ENCODE peak calls at places on chromosomes 16 and 17, in eight cellular contexts. J is EL; D is germinal center; N is ecto neural progenitor cell; B is ELR; W is activated naive CD4-positive, alpha-beta T cell treated with anti-CD3 and anti-CD28 coated beads, Interleukin-2, amount 50 U/mL, for 16 hours; V is fibroblast of the conjunctiva; E is activated CD8-positive, alpha-beta T cell treated with anti-CD3 and anti-CD28 coated beads, Interleukin-2, amount 10 ng/mL, durations not matched to agents 7 days and 5 days. L is an unnamed sample.

GRCh38 chr16:57878586-57878985 is 76.3 kb upstream of the KIFC3 start:
- DNase-seq in N (no peak), B (no peak), J (no peak), V (no peak), W (no peak), D (no peak), E (no peak), L (no peak)

GRCh38 chr17:9021985-9022552 is 759 bp downstream of the NTN1 start:
- DNase-seq in E (no peak), B (peak), J (peak), W (peak), N (peak), D (peak), V (no peak), L (peak)

GRCh38 chr16:84508502-84508901 is 4.0 kb upstream of the MEAK7 start:
- DNase-seq in E (peak), V (no peak), B (no peak), N (no peak), J (no peak), D (no peak), W (no peak), L (no peak)

GRCh38 chr16:66872524-66872923 is 7.8 kb upstream of the PDP2 start:
- DNase-seq in E (no peak), J (no peak), B (no peak), N (no peak), W (no peak), V (no peak), D (no peak), L (no peak)

GRCh38 chr16:73565263-73565662 is 517.3 kb upstream of the ZFHX3 start:
- DNase-seq in V (no peak), E (no peak), D (no peak), B (peak), N (no peak), W (no peak), J (peak), L (no peak)

GRCh38 chr17:17685775-17686291 is 4.6 kb downstream of the RAI1 start:
- DNase-seq in W (no peak), V (no peak), B (peak), J (peak), E (no peak), D (no peak), N (no peak), L (no peak)

GRCh38 chr16:56985288-56985961 is 3.9 kb upstream of the NLRC5 start:
- DNase-seq in B (peak), N (no peak), E (no peak), V (peak), D (no peak), J (peak), W (no peak), L (no peak)

GRCh38 chr17:42675984-42676423 is 790 bp downstream of the PLEKHH3 start:
- DNase-seq in N (peak), V (no peak), D (no peak), J (peak), B (peak), W (no peak), E (no peak), L (peak)

GRCh38 chr17:51000835-51001638 is 119.6 kb downstream of the SPAG9 start:
- DNase-seq in V (peak), B (peak), D (peak), J (peak), N (no peak), E (peak), W (no peak), L (no peak)

GRCh38 chr16:54072237-54072636 is 214.3 kb downstream of the IRX3 start:
- DNase-seq in B (no peak), D (no peak), W (no peak), E (no peak), J (no peak), V (no peak), N (no peak), L (no peak)

GRCh38 chr17:75270218-75270965 is 639 bp downstream of the MIF4GD start:
- DNase-seq in J (peak), N (peak), V (no peak), D (peak), E (peak), B (peak), W (peak), L (peak)

GRCh38 chr16:10519929-10520868 is 60.2 kb downstream of the EMP2 start:
- DNase-seq in V (no peak), J (no peak), N (no peak), W (no peak), E (no peak), D (no peak), B (no peak), L (no peak)

GRCh38 chr16:51151435-51151950 is 423 bp upstream of the SALL1 start:
- DNase-seq in E (no peak), V (peak), N (peak), D (no peak), B (peak), W (no peak), J (peak), L (no peak)

GRCh38 chr16:66539628-66540469 is 10.1 kb downstream of the TK2 start:
- DNase-seq in W (no peak), D (no peak), B (no peak), J (no peak), V (no peak), N (no peak), E (no peak), L (no peak)

GRCh38 chr16:57028086-57028485 is 38.7 kb downstream of the NLRC5 start:
- DNase-seq in N (no peak), J (no peak), V (no peak), E (no peak), D (no peak), W (no peak), B (no peak), L (no peak)

GRCh38 chr17:55451758-55452468 is 30.3 kb upstream of the MMD start:
- DNase-seq in N (no peak), J (peak), B (no peak), W (no peak), E (no peak), V (peak), D (no peak), L (no peak)

GRCh38 chr16:80614908-80615696 is 74.3 kb downstream of the DYNLRB2 start:
- DNase-seq in B (peak), E (no peak), D (no peak), V (peak), N (no peak), W (no peak), J (peak), L (no peak)

GRCh38 chr17:78997881-78998280 is 11.7 kb downstream of the CANT1 start:
- DNase-seq in E (no peak), V (no peak), D (peak), J (no peak), W (no peak), B (no peak), N (no peak), L (no peak)

GRCh38 chr17:13750783-13751484 is 149.2 kb upstream of the HS3ST3A1 start:
- DNase-seq in W (no peak), J (peak), N (no peak), D (no peak), B (peak), E (no peak), V (no peak), L (no peak)

GRCh38 chr17:58402679-58403078 is 14.7 kb downstream of the RNF43 start:
- DNase-seq in D (no peak), J (peak), V (no peak), E (no peak), B (peak), N (no peak), W (no peak), L (no peak)

GRCh38 chr17:75490173-75490743 is 25.1 kb downstream of the CASKIN2 start:
- DNase-seq in W (no peak), J (no peak), V (no peak), B (no peak), N (no peak), D (no peak), E (no peak), L (no peak)

GRCh38 chr17:10226930-10227695 is 28.7 kb upstream of the GAS7 start:
- DNase-seq in N (peak), W (peak), J (peak), E (peak), B (peak), V (no peak), D (peak), L (peak)

GRCh38 chr17:28896884-28897768 is at the start of gene FLOT2:
- DNase-seq in E (peak), N (peak), W (peak), V (no peak), B (peak), D (peak), J (peak), L (peak)

L was measured in activated naive CD8-positive, alpha-beta T cell treated with anti-CD3 and anti-CD28 coated beads, Interleukin-2, amount 10 ng/mL, durations not matched to agents 7 days and 5 days.